ENCODE peak calls at places on chromosomes 7 and 10, in seven cellular contexts. Q is cardiac muscle cell, P is spleen, N is heart left ventricle, M is uterus, I is GM06990, Y is AG10803. H is an unnamed sample.

GRCh38 chr7:20577362-20578069 is 38.0 kb upstream of the ABCB5 start:
- DNase-seq in Q (peak), P (no peak), N (no peak), M (no peak), I (no peak), Y (peak), H (peak)

GRCh38 chr7:22942191-22942590 is 71.7 kb downstream of the HYCC1 start:
- DNase-seq in Q (no peak), P (no peak), N (no peak), M (no peak), I (no peak), Y (no peak), H (no peak)

GRCh38 chr10:102657984-102658724 is 13.9 kb downstream of the TRIM8 start:
- DNase-seq in Q (no peak), P (peak), N (peak), M (no peak), I (no peak), Y (no peak), H (peak)

GRCh38 chr10:116126239-116126638 is 146.8 kb downstream of the GFRA1 start:
- DNase-seq in Q (no peak), P (no peak), N (no peak), M (no peak), I (no peak), Y (no peak), H (no peak)

GRCh38 chr7:99381664-99382075 is 7.1 kb downstream of the ARPC1B start:
- DNase-seq in Q (no peak), P (peak), N (no peak), M (no peak), I (no peak), Y (no peak), H (no peak)

GRCh38 chr7:143374556-143374955 is 6.6 kb upstream of the ZYX start:
- DNase-seq in Q (no peak), P (peak), N (no peak), M (no peak), I (no peak), Y (no peak), H (no peak)

GRCh38 chr7:73626814-73627213 is 2.5 kb upstream of the MLXIPL start:
- DNase-seq in Q (no peak), P (no peak), N (no peak), M (no peak), I (no peak), Y (peak), H (peak)

GRCh38 chr10:101694674-101695403 is at the start of gene FBXW4:
- DNase-seq in Q (peak), P (peak), N (peak), M (peak), I (peak), Y (peak), H (peak)

GRCh38 chr7:376306-376969 is 86.5 kb downstream of the FOXL3 start:
- DNase-seq in Q (no peak), P (peak), N (peak), M (peak), I (no peak), Y (no peak), H (no peak)

GRCh38 chr10:73653701-73654100 is 2.1 kb downstream of the SYNPO2L start:
- DNase-seq in Q (peak), P (no peak), N (peak), M (no peak), I (no peak), Y (peak), H (peak)

GRCh38 chr7:80623465-80624252 is 14.8 kb upstream of the CD36 start:
- DNase-seq in Q (peak), P (no peak), N (no peak), M (no peak), I (no peak), Y (peak), H (no peak)

GRCh38 chr10:131420867-131421266 is 109.3 kb upstream of the TCERG1L start:
- DNase-seq in Q (no peak), P (peak), N (no peak), M (no peak), I (no peak), Y (no peak), H (no peak)

GRCh38 chr7:91852263-91852741 is 28.2 kb downstream of the MTERF1 start:
- DNase-seq in Q (peak), P (no peak), N (no peak), M (no peak), I (no peak), Y (peak), H (peak)

GRCh38 chr7:92835851-92836488 is 403 bp downstream of the CDK6 start:
- DNase-seq in Q (no peak), P (peak), N (no peak), M (peak), I (no peak), Y (peak), H (no peak)

GRCh38 chr7:21550821-21551531 is 8.1 kb downstream of the DNAH11 start:
- DNase-seq in Q (no peak), P (no peak), N (no peak), M (no peak), I (no peak), Y (no peak), H (no peak)

GRCh38 chr10:109972372-109973001 is 35.3 kb upstream of the ADD3 start:
- DNase-seq in Q (no peak), P (no peak), N (no peak), M (no peak), I (no peak), Y (no peak), H (no peak)

GRCh38 chr7:1500064-1500807 is 4.0 kb downstream of the INTS1 start:
- DNase-seq in Q (no peak), P (peak), N (no peak), M (no peak), I (no peak), Y (no peak), H (no peak)

GRCh38 chr7:83579740-83580139 is 69.2 kb downstream of the SEMA3E start:
- DNase-seq in Q (no peak), P (no peak), N (no peak), M (no peak), I (no peak), Y (no peak), H (peak)

GRCh38 chr7:6709808-6710207 is 3.1 kb upstream of the ZNF12 start:
- DNase-seq in Q (no peak), P (no peak), N (no peak), M (no peak), I (no peak), Y (no peak), H (no peak)

GRCh38 chr10:114487815-114488536 is 83.7 kb upstream of the AFAP1L2 start:
- DNase-seq in Q (no peak), P (no peak), N (no peak), M (no peak), I (no peak), Y (no peak), H (peak)

GRCh38 chr7:23967949-23968599 is 258.1 kb downstream of the STK31 start:
- DNase-seq in Q (no peak), P (no peak), N (no peak), M (no peak), I (peak), Y (no peak), H (no peak)

GRCh38 chr10:24650669-24651391 is 72.9 kb downstream of the ARHGAP21 start:
- DNase-seq in Q (no peak), P (no peak), N (no peak), M (no peak), I (no peak), Y (no peak), H (no peak)

GRCh38 chr10:95459446-95459845 is 101.7 kb downstream of the SORBS1 start:
- DNase-seq in Q (peak), P (no peak), N (no peak), M (peak), I (no peak), Y (no peak), H (no peak)

GRCh38 chr10:46293228-46293627 is 6.4 kb downstream of the ANTXRL start:
- DNase-seq in Q (no peak), P (peak), N (no peak), M (no peak), I (no peak), Y (no peak), H (no peak)

GRCh38 chr7:76318488-76319353 is 16.2 kb downstream of the HSPB1 start:
- DNase-seq in Q (peak), P (no peak), N (peak), M (peak), I (peak), Y (peak), H (peak)

GRCh38 chr7:3267928-3268690 is 32.9 kb upstream of the SDK1 start:
- DNase-seq in Q (no peak), P (no peak), N (no peak), M (no peak), I (no peak), Y (no peak), H (peak)

GRCh38 chr10:91090761-91091529 is 129.5 kb upstream of the PCGF5 start:
- DNase-seq in Q (no peak), P (no peak), N (no peak), M (no peak), I (no peak), Y (peak), H (peak)

GRCh38 chr7:158728911-158729645 is 24.5 kb upstream of the NCAPG2 start:
- DNase-seq in Q (no peak), P (no peak), N (no peak), M (no peak), I (no peak), Y (no peak), H (no peak)

GRCh38 chr10:124864421-124865193 is 63.0 kb downstream of the ABRAXAS2 start:
- DNase-seq in Q (peak), P (no peak), N (peak), M (no peak), I (no peak), Y (no peak), H (no peak)

GRCh38 chr10:86964847-86965190 is 3.5 kb upstream of the ADIRF start:
- DNase-seq in Q (no peak), P (no peak), N (no peak), M (no peak), I (no peak), Y (no peak), H (no peak)

GRCh38 chr7:151276651-151277590 is 28.4 kb upstream of the SMARCD3 start:
- DNase-seq in Q (peak), P (peak), N (peak), M (peak), I (peak), Y (peak), H (peak)

GRCh38 chr7:95549818-95550529 is 46.3 kb downstream of the PDK4 start:
- DNase-seq in Q (no peak), P (no peak), N (peak), M (peak), I (no peak), Y (peak), H (peak)

GRCh38 chr7:32941181-32941995 is 15.9 kb upstream of the FKBP9 start:
- DNase-seq in Q (no peak), P (no peak), N (no peak), M (no peak), I (no peak), Y (no peak), H (no peak)

GRCh38 chr7:30091431-30092386 is 43.1 kb upstream of the MTURN start:
- DNase-seq in Q (no peak), P (no peak), N (no peak), M (no peak), I (no peak), Y (peak), H (peak)

GRCh38 chr10:100204370-100204769 is 18.5 kb upstream of the ERLIN1 start:
- DNase-seq in Q (no peak), P (no peak), N (no peak), M (no peak), I (no peak), Y (no peak), H (no peak)
- TF ChIP-seq CTCF in Q (no peak), P (no peak), N (no peak), M (no peak), I (no peak), Y (no peak), H (no peak)

GRCh38 chr10:132632091-132632561 is 94.5 kb downstream of the INPP5A start:
- DNase-seq in Q (peak), P (peak), N (peak), M (no peak), I (no peak), Y (no peak), H (no peak)
- H3K4me3 ChIP-seq in Q (no peak), P (no peak), N (no peak), M (no peak), I (no peak), Y (no peak), H (no peak)

DNA sequence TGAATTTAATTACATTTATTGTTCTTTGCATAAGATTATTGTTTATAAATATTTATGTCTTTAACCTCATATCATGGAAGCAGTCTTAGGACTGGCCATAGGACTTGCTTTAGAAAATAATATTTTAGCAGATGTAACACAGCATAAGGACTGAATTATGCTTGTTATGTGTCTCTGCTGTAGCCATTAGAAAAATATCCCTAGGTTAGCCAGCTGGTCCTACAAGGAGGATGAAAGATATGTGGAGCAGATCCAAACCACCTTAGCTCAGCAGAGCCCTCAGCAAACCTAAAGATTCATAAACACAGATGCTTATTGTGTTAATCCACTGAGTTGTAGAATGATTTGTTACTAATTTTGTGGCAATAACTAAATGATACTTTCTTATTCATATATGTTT is 166.0 kb upstream of the COL1A2 start:
- DNase-seq in Q (no peak), P (no peak), N (no peak), M (no peak), I (no peak), Y (peak), H (peak)
- TF ChIP-seq CTCF in Q (no peak), P (no peak), N (no peak), M (no peak), I (no peak), Y (no peak), H (no peak)

GRCh38 chr10:16182688-16183087 is 254.1 kb upstream of the PTER start:
- DNase-seq in Q (no peak), P (no peak), N (no peak), M (no peak), I (no peak), Y (peak), H (peak)

GRCh38 chr10:16184911-16185310 is 251.9 kb upstream of the PTER start:
- DNase-seq in Q (no peak), P (no peak), N (no peak), M (no peak), I (no peak), Y (no peak), H (no peak)

GRCh38 chr10:16186564-16186963 is 250.2 kb upstream of the PTER start:
- DNase-seq in Q (no peak), P (no peak), N (no peak), M (no peak), I (no peak), Y (no peak), H (no peak)

GRCh38 chr10:16183989-16184643 is 252.7 kb upstream of the PTER start:
- DNase-seq in Q (no peak), P (no peak), N (no peak), M (no peak), I (no peak), Y (peak), H (peak)

GRCh38 chr10:16187161-16187560 is 249.6 kb upstream of the PTER start:
- DNase-seq in Q (no peak), P (no peak), N (no peak), M (no peak), I (no peak), Y (no peak), H (no peak)
- H3K4me3 ChIP-seq in Q (no peak), P (no peak), N (no peak), M (no peak), I (no peak), Y (no peak), H (no peak)

GRCh38 chr7:130084037-130084875 is 13.9 kb downstream of the KLHDC10 start:
- DNase-seq in Q (no peak), P (no peak), N (no peak), M (no peak), I (no peak), Y (no peak), H (peak)
- TF ChIP-seq CTCF in Q (peak), P (peak), N (peak), M (no peak), I (peak), Y (no peak), H (peak)

GRCh38 chr10:12130237-12130872 is 878 bp downstream of the SEC61A2 start:
- DNase-seq in Q (peak), P (peak), N (no peak), M (peak), I (peak), Y (peak), H (peak)
- H3K4me3 ChIP-seq in Q (peak), P (peak), N (peak), M (peak), I (peak), Y (peak), H (peak)

DNA sequence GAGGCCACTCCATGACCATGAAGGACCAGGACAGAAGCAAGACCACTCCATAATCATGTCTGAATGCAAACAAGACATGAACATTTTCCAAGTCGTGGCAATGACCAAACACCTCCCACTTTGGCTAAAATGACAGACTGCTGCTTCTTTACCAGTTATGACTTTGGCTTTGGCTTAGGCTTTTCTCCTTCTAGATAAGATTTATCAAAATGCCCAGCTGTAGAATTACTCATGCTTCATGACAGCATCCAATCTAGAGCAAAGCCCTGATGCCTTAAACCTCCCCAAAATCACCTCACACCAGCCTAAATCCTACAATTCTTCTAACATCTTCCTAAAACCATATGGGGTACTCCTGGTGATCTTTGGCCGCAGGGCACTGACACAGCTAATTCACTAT is 102.1 kb downstream of the VPS41 start:
- DNase-seq in Q (no peak), P (no peak), N (no peak), M (no peak), I (no peak), Y (no peak), H (no peak)
- TF ChIP-seq CTCF in Q (no peak), P (no peak), N (no peak), M (no peak), I (no peak), Y (no peak), H (no peak)

GRCh38 chr7:131945313-131945831 is 388.9 kb upstream of the PODXL start:
- DNase-seq in Q (peak), P (no peak), N (peak), M (no peak), I (peak), Y (peak), H (peak)
- H3K4me3 ChIP-seq in Q (no peak), P (no peak), N (no peak), M (no peak), I (no peak), Y (peak), H (no peak)

H was measured in fibroblast of mammary gland.